ENCODE peak calls at places on chromosome 20, in nine cellular contexts. N, G, O, J, K, C, B, P and A are unnamed samples.

GRCh38 chr20:48932375-48932941 is 10.9 kb downstream of the ARFGEF2 start:
- DNase-seq in N (no peak), G (peak), O (no peak), J (peak), K (no peak), C (no peak), B (no peak), P (peak), A (no peak)

GRCh38 chr20:4542270-4542669 is 179.4 kb upstream of the PRND start:
- DNase-seq in N (no peak), G (no peak), O (no peak), J (no peak), K (no peak), C (no peak), B (no peak), P (no peak), A (no peak)

GRCh38 chr20:21266191-21266536 is 37.0 kb upstream of the XRN2 start:
- DNase-seq in N (no peak), G (no peak), O (no peak), J (no peak), K (no peak), C (no peak), B (no peak), P (no peak), A (no peak)

GRCh38 chr20:40489886-40490285 is 199.2 kb downstream of the MAFB start:
- DNase-seq in N (no peak), G (peak), O (no peak), J (peak), K (no peak), C (no peak), B (no peak), P (no peak), A (no peak)

GRCh38 chr20:17556842-17557674 is 12.8 kb upstream of the DSTN start:
- DNase-seq in N (no peak), G (no peak), O (peak), J (peak), K (peak), C (no peak), B (no peak), P (peak), A (peak)

GRCh38 chr20:5719861-5720401 is 30.3 kb upstream of the SHLD1 start:
- DNase-seq in N (no peak), G (peak), O (no peak), J (peak), K (no peak), C (no peak), B (no peak), P (no peak), A (no peak)

GRCh38 chr20:45798935-45799642 is 7.3 kb downstream of the DNTTIP1 start:
- DNase-seq in N (peak), G (peak), O (peak), J (peak), K (peak), C (peak), B (peak), P (peak), A (peak)

GRCh38 chr20:51452734-51453133 is 89.8 kb downstream of the NFATC2 start:
- DNase-seq in N (no peak), G (no peak), O (no peak), J (no peak), K (no peak), C (no peak), B (no peak), P (no peak), A (no peak)

GRCh38 chr20:25017257-25017803 is 24.8 kb upstream of the APMAP start:
- DNase-seq in N (no peak), G (no peak), O (peak), J (no peak), K (no peak), C (no peak), B (no peak), P (no peak), A (no peak)

GRCh38 chr20:20803011-20803410 is 90.6 kb upstream of the RALGAPA2 start:
- DNase-seq in N (no peak), G (no peak), O (no peak), J (no peak), K (no peak), C (no peak), B (no peak), P (no peak), A (no peak)

GRCh38 chr20:6731951-6732580 is 35.4 kb upstream of the BMP2 start:
- DNase-seq in N (no peak), G (no peak), O (no peak), J (no peak), K (peak), C (no peak), B (no peak), P (no peak), A (no peak)

GRCh38 chr20:51331466-51331865 is 211.1 kb downstream of the NFATC2 start:
- DNase-seq in N (no peak), G (peak), O (no peak), J (no peak), K (peak), C (no peak), B (no peak), P (no peak), A (no peak)

GRCh38 chr20:1272368-1273155 is 6.5 kb downstream of the SNPH start:
- DNase-seq in N (no peak), G (no peak), O (no peak), J (no peak), K (peak), C (no peak), B (no peak), P (no peak), A (peak)

GRCh38 chr20:35166242-35166830 is 5.5 kb upstream of the PROCR start:
- DNase-seq in N (no peak), G (peak), O (no peak), J (no peak), K (peak), C (no peak), B (no peak), P (no peak), A (no peak)

GRCh38 chr20:9200620-9201019 is 131.7 kb downstream of the PLCB4 start:
- DNase-seq in N (no peak), G (peak), O (no peak), J (peak), K (no peak), C (no peak), B (no peak), P (peak), A (no peak)

GRCh38 chr20:51269671-51270070 is 246.8 kb upstream of the KCNG1 start:
- DNase-seq in N (no peak), G (no peak), O (no peak), J (no peak), K (no peak), C (no peak), B (no peak), P (no peak), A (no peak)

GRCh38 chr20:50223321-50223995 is 32.8 kb downstream of the CEBPB start:
- DNase-seq in N (no peak), G (no peak), O (no peak), J (peak), K (no peak), C (no peak), B (no peak), P (no peak), A (no peak)

GRCh38 chr20:38108438-38109024 is 56.5 kb downstream of the TGM2 start:
- DNase-seq in N (no peak), G (peak), O (no peak), J (peak), K (no peak), C (no peak), B (no peak), P (no peak), A (no peak)

GRCh38 chr20:45419188-45420091 is 3.5 kb downstream of the PIGT start:
- DNase-seq in N (no peak), G (peak), O (peak), J (peak), K (peak), C (no peak), B (no peak), P (peak), A (peak)

GRCh38 chr20:4135385-4136077 is 120.2 kb upstream of the RNF24 start:
- DNase-seq in N (no peak), G (peak), O (no peak), J (peak), K (no peak), C (no peak), B (no peak), P (peak), A (no peak)

GRCh38 chr20:25044261-25044560 is 13.7 kb downstream of the ACSS1 start:
- DNase-seq in N (no peak), G (no peak), O (no peak), J (no peak), K (no peak), C (no peak), B (no peak), P (no peak), A (no peak)